ENCODE peak calls at places on chromosomes 4 and X, in five cellular contexts. O, Z, N, J and I are unnamed samples.

GRCh38 chrX:40060356-40060845 is 37.4 kb downstream of the BCOR start:
- DNase-seq in O (no peak), J (no peak), N (no peak), Z (no peak), I (no peak)

GRCh38 chrX:80648023-80648422 is 161.7 kb downstream of the BRWD3 start:
- DNase-seq in J (peak), Z (no peak), O (peak), N (no peak), I (no peak)

GRCh38 chrX:12984629-12985303 is 9.9 kb downstream of the TMSB4X start:
- DNase-seq in N (no peak), O (peak), Z (no peak), J (peak), I (peak)

GRCh38 chr4:74618659-74619058 is 173.7 kb downstream of the AREG start:
- DNase-seq in O (peak), Z (no peak), J (peak), N (no peak), I (no peak)

GRCh38 chr4:82372502-82372873 is 1.3 kb downstream of the HNRNPD start:
- DNase-seq in Z (no peak), N (no peak), J (peak), O (peak), I (peak)

GRCh38 chr4:97150966-97151365 is 992.3 kb downstream of the STPG2 start:
- DNase-seq in O (no peak), N (no peak), Z (no peak), J (no peak), I (no peak)

GRCh38 chr4:169619518-169619957 is 840 bp upstream of the CLCN3 start:
- DNase-seq in O (peak), Z (no peak), N (peak), J (peak), I (peak)

GRCh38 chrX:48179691-48180090 is 16.9 kb downstream of the SSX5 start:
- DNase-seq in Z (no peak), J (no peak), N (no peak), O (no peak), I (no peak)

GRCh38 chr4:17941731-17942130 is 79.8 kb downstream of the LCORL start:
- DNase-seq in J (no peak), O (no peak), Z (no peak), N (no peak), I (no peak)

GRCh38 chr4:41177016-41177415 is 37.3 kb downstream of the APBB2 start:
- DNase-seq in N (no peak), J (peak), Z (no peak), O (peak), I (no peak)

GRCh38 chr4:87680271-87680670 is 30.2 kb downstream of the DMP1 start:
- DNase-seq in O (no peak), Z (no peak), J (no peak), N (no peak), I (no peak)

GRCh38 chr4:37864786-37865185 is 26.1 kb upstream of the TBC1D1 start:
- DNase-seq in N (no peak), Z (no peak), O (no peak), J (no peak), I (no peak)

GRCh38 chr4:93436000-93436626 is 392.4 kb upstream of the ATOH1 start:
- DNase-seq in Z (no peak), O (no peak), N (no peak), J (no peak), I (no peak)

GRCh38 chr4:21380861-21381260 is 567.7 kb downstream of the KCNIP4 start:
- DNase-seq in N (no peak), Z (no peak), O (no peak), J (no peak), I (no peak)

GRCh38 chr4:7779194-7779768 is 160.4 kb downstream of the AFAP1 start:
- DNase-seq in O (peak), Z (no peak), N (peak), J (no peak), I (no peak)

GRCh38 chr4:87299898-87300297 is 22.8 kb downstream of the HSD17B13 start:
- DNase-seq in Z (no peak), J (no peak), N (no peak), O (no peak), I (no peak)

GRCh38 chr4:153521995-153522799 is 56.0 kb downstream of the TMEM131L start:
- DNase-seq in Z (no peak), N (no peak), J (no peak), O (no peak), I (peak)

GRCh38 chr4:126583509-126583908 is 1049.2 kb upstream of the INTU start:
- DNase-seq in Z (no peak), N (no peak), J (peak), O (peak), I (no peak)

GRCh38 chrX:84865113-84865512 is 138.6 kb upstream of the APOOL start:
- DNase-seq in J (no peak), O (peak), N (no peak), Z (no peak), I (no peak)

GRCh38 chr4:102429553-102429952 is 71.6 kb upstream of the NFKB1 start:
- DNase-seq in O (peak), Z (no peak), J (peak), N (no peak), I (no peak)

GRCh38 chrX:40383360-40383759 is 197.4 kb upstream of the ATP6AP2 start:
- DNase-seq in J (no peak), O (no peak), Z (no peak), N (no peak), I (no peak)

GRCh38 chr4:134200811-134201215 is 776 bp downstream of the PABPC4L start:
- DNase-seq in N (no peak), O (peak), Z (no peak), J (no peak), I (no peak)

GRCh38 chr4:78644744-78645330 is 93.3 kb downstream of the ANXA3 start:
- DNase-seq in O (peak), N (peak), J (peak), Z (peak), I (peak)

GRCh38 chr4:177455591-177455990 is 13.4 kb upstream of the AGA start:
- DNase-seq in O (peak), Z (no peak), N (no peak), J (no peak), I (no peak)

GRCh38 chrX:39718951-39719350 is 378.8 kb downstream of the BCOR start:
- DNase-seq in O (no peak), N (no peak), J (no peak), Z (no peak), I (no peak)

GRCh38 chr4:98289375-98289774 is 28.2 kb downstream of the RAP1GDS1 start:
- DNase-seq in O (peak), N (no peak), Z (no peak), J (no peak), I (no peak)

GRCh38 chr4:177131736-177132135 is 177.9 kb upstream of the NEIL3 start:
- DNase-seq in Z (no peak), N (no peak), J (no peak), O (no peak), I (no peak)

GRCh38 chrX:56788229-56788628 is 59.2 kb downstream of the NBDY start:
- DNase-seq in J (no peak), O (no peak), Z (no peak), N (peak), I (no peak)

GRCh38 chrX:77415161-77415560 is 32.0 kb upstream of the FGF16 start:
- DNase-seq in O (no peak), Z (no peak), N (no peak), J (no peak), I (no peak)
- TF ChIP-seq CTCF in O (peak), Z (no peak), N (peak), J (peak), I (no peak)

GRCh38 chr4:15173251-15173650 is 171.0 kb downstream of the CPEB2 start:
- DNase-seq in N (no peak), J (no peak), Z (no peak), O (no peak), I (no peak)
- TF ChIP-seq CTCF in N (no peak), J (no peak), Z (no peak), O (no peak), I (no peak)

DNA sequence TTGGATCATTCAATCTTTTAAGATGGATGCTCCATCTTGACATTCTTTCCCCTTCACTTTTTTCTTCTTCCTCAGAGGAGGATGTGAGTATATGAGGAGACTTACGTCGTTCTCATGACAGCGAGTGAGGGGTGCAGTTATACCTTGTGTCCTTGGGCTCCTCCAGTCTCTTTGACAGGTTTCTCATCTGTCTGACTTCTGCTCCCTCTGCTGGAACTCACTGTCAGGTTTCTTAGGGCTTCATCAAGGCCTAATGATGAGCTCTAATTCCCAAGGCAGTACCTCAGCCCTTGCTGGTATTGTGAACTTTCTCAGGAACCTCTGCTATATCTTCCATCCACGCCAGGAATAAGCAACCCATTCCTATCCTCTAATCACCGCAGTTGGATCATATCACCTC is 237.8 kb upstream of the ADGRL3 start:
- DNase-seq in Z (no peak), O (peak), J (no peak), N (no peak), I (no peak)
- TF ChIP-seq CTCF in Z (no peak), O (peak), J (no peak), N (no peak), I (no peak)

GRCh38 chr4:150723727-150724411 is 141.9 kb downstream of the MAB21L2 start:
- DNase-seq in Z (no peak), O (no peak), J (no peak), N (no peak), I (no peak)

GRCh38 chr4:150717952-150718351 is 136.0 kb downstream of the MAB21L2 start:
- DNase-seq in J (no peak), O (no peak), N (no peak), Z (no peak), I (no peak)

GRCh38 chr4:150720973-150721518 is 139.1 kb downstream of the MAB21L2 start:
- DNase-seq in J (no peak), Z (no peak), O (peak), N (no peak), I (no peak)

GRCh38 chr4:150725957-150726523 is 144.1 kb downstream of the MAB21L2 start:
- DNase-seq in Z (no peak), J (no peak), N (no peak), O (no peak), I (no peak)

GRCh38 chr4:150722908-150723362 is 141.0 kb downstream of the MAB21L2 start:
- DNase-seq in J (peak), O (peak), Z (peak), N (peak), I (no peak)
- TF ChIP-seq CTCF in J (no peak), O (peak), Z (peak), N (no peak), I (no peak)

GRCh38 chr4:56215901-56216300 is 171.4 kb downstream of the AASDH start:
- DNase-seq in Z (no peak), O (peak), J (peak), N (peak), I (no peak)
- TF ChIP-seq CTCF in Z (no peak), O (no peak), J (no peak), N (no peak), I (no peak)

GRCh38 chr4:100907465-100908454 is 389.9 kb upstream of the EMCN start:
- DNase-seq in O (peak), Z (no peak), J (peak), N (no peak), I (no peak)
- TF ChIP-seq CTCF in O (peak), Z (peak), J (peak), N (no peak), I (peak)

GRCh38 chr4:23967281-23967680 is 77.4 kb upstream of the PPARGC1A start:
- DNase-seq in Z (no peak), J (no peak), O (no peak), N (no peak), I (no peak)

GRCh38 chr4:23969635-23970034 is 79.8 kb upstream of the PPARGC1A start:
- DNase-seq in J (no peak), N (no peak), O (no peak), Z (no peak), I (no peak)

GRCh38 chr4:23970193-23970850 is 80.5 kb upstream of the PPARGC1A start:
- DNase-seq in Z (no peak), O (peak), N (no peak), J (no peak), I (no peak)

GRCh38 chr4:23962462-23962861 is 72.6 kb upstream of the PPARGC1A start:
- DNase-seq in N (no peak), Z (no peak), O (no peak), J (no peak), I (no peak)

GRCh38 chr4:23966720-23967119 is 76.9 kb upstream of the PPARGC1A start:
- DNase-seq in O (peak), Z (no peak), N (no peak), J (no peak), I (no peak)
- TF ChIP-seq CTCF in O (peak), Z (peak), N (no peak), J (no peak), I (no peak)